ENCODE peak calls at places on chromosome 10, in six cellular contexts. One of them, this sample, is unnamed.
A peak's percentile ranks its signal among the peaks of the same experiment; 100 is the strongest.

GRCh38 chr10:22630229-22631174 is 83.9 kb downstream of the PIP4K2A start:
- DNase-seq in GM23248: peak; percentile 64
- DNase-seq in tibial nerve: no peak
- DNase-seq in stimulated activated naive B cell treated with anti-CD40 and anti-IgM and Interleukin-4, amounts not matched to agents 10 μg/mL and 1 μg/mL and 100 μg/mL, for 72 hours: peak; percentile 20
- DNase-seq in GM23338: no peak
- DNase-seq in C1 segment of cervical spinal cord: no peak
- DNase-seq in this sample: no peak

GRCh38 chr10:79222186-79222585 is 125.1 kb upstream of the PPIF start:
- DNase-seq in GM23338: no peak
- DNase-seq in tibial nerve: no peak
- DNase-seq in GM23248: no peak
- DNase-seq in stimulated activated naive B cell treated with anti-CD40 and anti-IgM and Interleukin-4, amounts not matched to agents 10 μg/mL and 1 μg/mL and 100 μg/mL, for 72 hours: no peak
- DNase-seq in C1 segment of cervical spinal cord: no peak
- DNase-seq in this sample: no peak

GRCh38 chr10:116097239-116097751 is 175.7 kb downstream of the GFRA1 start:
- DNase-seq in GM23338: no peak
- DNase-seq in tibial nerve: no peak
- DNase-seq in GM23248: no peak
- DNase-seq in C1 segment of cervical spinal cord: peak; percentile 21
- DNase-seq in stimulated activated naive B cell treated with anti-CD40 and anti-IgM and Interleukin-4, amounts not matched to agents 10 μg/mL and 1 μg/mL and 100 μg/mL, for 72 hours: no peak
- DNase-seq in this sample: no peak

GRCh38 chr10:123966896-123967231 is 75.3 kb upstream of the CPXM2 start:
- DNase-seq in GM23248: peak; percentile 35
- DNase-seq in stimulated activated naive B cell treated with anti-CD40 and anti-IgM and Interleukin-4, amounts not matched to agents 10 μg/mL and 1 μg/mL and 100 μg/mL, for 72 hours: no peak
- DNase-seq in C1 segment of cervical spinal cord: no peak
- DNase-seq in GM23338: no peak
- DNase-seq in tibial nerve: no peak
- DNase-seq in this sample: no peak

GRCh38 chr10:29998142-29998808 is 61.1 kb downstream of the JCAD start:
- DNase-seq in C1 segment of cervical spinal cord: peak; percentile 10
- DNase-seq in tibial nerve: peak; percentile 79
- DNase-seq in GM23248: peak; percentile 85
- DNase-seq in stimulated activated naive B cell treated with anti-CD40 and anti-IgM and Interleukin-4, amounts not matched to agents 10 μg/mL and 1 μg/mL and 100 μg/mL, for 72 hours: peak; percentile 65
- DNase-seq in GM23338: peak; percentile 87
- DNase-seq in this sample: peak; percentile 73

GRCh38 chr10:82572686-82573226 is 697.8 kb downstream of the NRG3 start:
- DNase-seq in stimulated activated naive B cell treated with anti-CD40 and anti-IgM and Interleukin-4, amounts not matched to agents 10 μg/mL and 1 μg/mL and 100 μg/mL, for 72 hours: no peak
- DNase-seq in GM23248: no peak
- DNase-seq in C1 segment of cervical spinal cord: no peak
- DNase-seq in tibial nerve: no peak
- DNase-seq in GM23338: no peak
- DNase-seq in this sample: no peak

GRCh38 chr10:47368431-47369180 is 15.5 kb downstream of the ZNF488 start:
- DNase-seq in GM23248: no peak
- DNase-seq in stimulated activated naive B cell treated with anti-CD40 and anti-IgM and Interleukin-4, amounts not matched to agents 10 μg/mL and 1 μg/mL and 100 μg/mL, for 72 hours: no peak
- DNase-seq in C1 segment of cervical spinal cord: no peak
- DNase-seq in tibial nerve: no peak
- DNase-seq in GM23338: no peak
- DNase-seq in this sample: no peak

GRCh38 chr10:132019366-132019765 is 37.6 kb upstream of the BNIP3 start:
- DNase-seq in C1 segment of cervical spinal cord: no peak
- DNase-seq in tibial nerve: no peak
- DNase-seq in GM23248: no peak
- DNase-seq in stimulated activated naive B cell treated with anti-CD40 and anti-IgM and Interleukin-4, amounts not matched to agents 10 μg/mL and 1 μg/mL and 100 μg/mL, for 72 hours: no peak
- DNase-seq in GM23338: no peak
- DNase-seq in this sample: no peak

GRCh38 chr10:124659380-124659779 is 84.8 kb downstream of the FAM53B start:
- DNase-seq in C1 segment of cervical spinal cord: no peak
- DNase-seq in GM23248: no peak
- DNase-seq in tibial nerve: no peak
- DNase-seq in GM23338: no peak
- DNase-seq in stimulated activated naive B cell treated with anti-CD40 and anti-IgM and Interleukin-4, amounts not matched to agents 10 μg/mL and 1 μg/mL and 100 μg/mL, for 72 hours: no peak
- DNase-seq in this sample: no peak

GRCh38 chr10:3902809-3903410 is 117.9 kb upstream of the KLF6 start:
- DNase-seq in stimulated activated naive B cell treated with anti-CD40 and anti-IgM and Interleukin-4, amounts not matched to agents 10 μg/mL and 1 μg/mL and 100 μg/mL, for 72 hours: no peak
- DNase-seq in C1 segment of cervical spinal cord: no peak
- DNase-seq in GM23248: peak; percentile 80
- DNase-seq in GM23338: no peak
- DNase-seq in tibial nerve: no peak
- DNase-seq in this sample: no peak

GRCh38 chr10:18472977-18473376 is 178.4 kb downstream of the NSUN6 start:
- DNase-seq in GM23338: peak; percentile 25
- DNase-seq in stimulated activated naive B cell treated with anti-CD40 and anti-IgM and Interleukin-4, amounts not matched to agents 10 μg/mL and 1 μg/mL and 100 μg/mL, for 72 hours: no peak
- DNase-seq in GM23248: no peak
- DNase-seq in tibial nerve: no peak
- DNase-seq in C1 segment of cervical spinal cord: no peak
- DNase-seq in this sample: no peak

GRCh38 chr10:58943234-58943633 is 233.2 kb upstream of the PHYHIPL start:
- DNase-seq in tibial nerve: no peak
- DNase-seq in C1 segment of cervical spinal cord: no peak
- DNase-seq in GM23338: no peak
- DNase-seq in GM23248: peak; percentile 63
- DNase-seq in stimulated activated naive B cell treated with anti-CD40 and anti-IgM and Interleukin-4, amounts not matched to agents 10 μg/mL and 1 μg/mL and 100 μg/mL, for 72 hours: no peak
- DNase-seq in this sample: no peak

GRCh38 chr10:68235591-68235990 is 3.7 kb upstream of the ATOH7 start:
- DNase-seq in C1 segment of cervical spinal cord: no peak
- DNase-seq in tibial nerve: no peak
- DNase-seq in GM23248: no peak
- DNase-seq in GM23338: no peak
- DNase-seq in stimulated activated naive B cell treated with anti-CD40 and anti-IgM and Interleukin-4, amounts not matched to agents 10 μg/mL and 1 μg/mL and 100 μg/mL, for 72 hours: no peak
- DNase-seq in this sample: no peak

GRCh38 chr10:124166431-124167125 is 73.2 kb upstream of the CHST15 start:
- DNase-seq in GM23338: no peak
- DNase-seq in C1 segment of cervical spinal cord: no peak
- DNase-seq in stimulated activated naive B cell treated with anti-CD40 and anti-IgM and Interleukin-4, amounts not matched to agents 10 μg/mL and 1 μg/mL and 100 μg/mL, for 72 hours: no peak
- DNase-seq in GM23248: no peak
- DNase-seq in tibial nerve: no peak
- DNase-seq in this sample: peak; percentile 8

GRCh38 chr10:56319386-56319785 is 41.7 kb downstream of the ZWINT start:
- DNase-seq in GM23248: no peak
- DNase-seq in stimulated activated naive B cell treated with anti-CD40 and anti-IgM and Interleukin-4, amounts not matched to agents 10 μg/mL and 1 μg/mL and 100 μg/mL, for 72 hours: no peak
- DNase-seq in tibial nerve: no peak
- DNase-seq in GM23338: no peak
- DNase-seq in C1 segment of cervical spinal cord: no peak
- DNase-seq in this sample: no peak

GRCh38 chr10:88042162-88043100 is 179.0 kb downstream of the PTEN start:
- DNase-seq in tibial nerve: peak; percentile 47
- DNase-seq in GM23338: peak; percentile 32
- DNase-seq in GM23248: peak; percentile 24
- DNase-seq in stimulated activated naive B cell treated with anti-CD40 and anti-IgM and Interleukin-4, amounts not matched to agents 10 μg/mL and 1 μg/mL and 100 μg/mL, for 72 hours: no peak
- DNase-seq in C1 segment of cervical spinal cord: no peak
- DNase-seq in this sample: peak; percentile 23

GRCh38 chr10:111498560-111498959 is 421.7 kb downstream of the ADRA2A start:
- DNase-seq in tibial nerve: no peak
- DNase-seq in stimulated activated naive B cell treated with anti-CD40 and anti-IgM and Interleukin-4, amounts not matched to agents 10 μg/mL and 1 μg/mL and 100 μg/mL, for 72 hours: no peak
- DNase-seq in GM23248: peak; percentile 41
- DNase-seq in GM23338: no peak
- DNase-seq in C1 segment of cervical spinal cord: no peak
- DNase-seq in this sample: no peak

GRCh38 chr10:13913890-13914289 is 327.1 kb downstream of the PRPF18 start:
- DNase-seq in tibial nerve: no peak
- DNase-seq in C1 segment of cervical spinal cord: peak; percentile 19
- DNase-seq in GM23248: no peak
- DNase-seq in stimulated activated naive B cell treated with anti-CD40 and anti-IgM and Interleukin-4, amounts not matched to agents 10 μg/mL and 1 μg/mL and 100 μg/mL, for 72 hours: no peak
- DNase-seq in GM23338: no peak
- DNase-seq in this sample: no peak

GRCh38 chr10:114246679-114247305 is 7.7 kb downstream of the VWA2 start:
- DNase-seq in GM23248: no peak
- DNase-seq in stimulated activated naive B cell treated with anti-CD40 and anti-IgM and Interleukin-4, amounts not matched to agents 10 μg/mL and 1 μg/mL and 100 μg/mL, for 72 hours: no peak
- DNase-seq in GM23338: no peak
- DNase-seq in tibial nerve: no peak
- DNase-seq in C1 segment of cervical spinal cord: no peak
- DNase-seq in this sample: no peak

GRCh38 chr10:121702351-121703320 is 104.4 kb upstream of the FGFR2 start:
- DNase-seq in GM23338: no peak
- DNase-seq in tibial nerve: no peak
- DNase-seq in GM23248: peak; percentile 72
- DNase-seq in C1 segment of cervical spinal cord: no peak
- DNase-seq in stimulated activated naive B cell treated with anti-CD40 and anti-IgM and Interleukin-4, amounts not matched to agents 10 μg/mL and 1 μg/mL and 100 μg/mL, for 72 hours: no peak
- DNase-seq in this sample: no peak

GRCh38 chr10:3783313-3783689 is 1.7 kb downstream of the KLF6 start:
- DNase-seq in GM23338: peak; percentile 69
- DNase-seq in tibial nerve: peak; percentile 53
- DNase-seq in C1 segment of cervical spinal cord: peak; percentile 72
- DNase-seq in stimulated activated naive B cell treated with anti-CD40 and anti-IgM and Interleukin-4, amounts not matched to agents 10 μg/mL and 1 μg/mL and 100 μg/mL, for 72 hours: peak; percentile 64
- DNase-seq in GM23248: peak; percentile 84
- DNase-seq in this sample: peak; percentile 76

GRCh38 chr10:47384148-47384921 is at the start of gene ZNF488:
- DNase-seq in tibial nerve: peak; percentile 63
- DNase-seq in stimulated activated naive B cell treated with anti-CD40 and anti-IgM and Interleukin-4, amounts not matched to agents 10 μg/mL and 1 μg/mL and 100 μg/mL, for 72 hours: peak; percentile 69
- DNase-seq in C1 segment of cervical spinal cord: peak; percentile 78
- DNase-seq in GM23338: peak; percentile 88
- DNase-seq in GM23248: peak; percentile 86
- DNase-seq in this sample: peak; percentile 72

GRCh38 chr10:52128056-52128683 is 185.9 kb upstream of the DKK1 start:
- DNase-seq in GM23248: no peak
- DNase-seq in stimulated activated naive B cell treated with anti-CD40 and anti-IgM and Interleukin-4, amounts not matched to agents 10 μg/mL and 1 μg/mL and 100 μg/mL, for 72 hours: no peak
- DNase-seq in GM23338: peak; percentile 41
- DNase-seq in tibial nerve: no peak
- DNase-seq in C1 segment of cervical spinal cord: no peak
- DNase-seq in this sample: no peak

GRCh38 chr10:30155401-30155800 is 96.0 kb upstream of the JCAD start:
- DNase-seq in stimulated activated naive B cell treated with anti-CD40 and anti-IgM and Interleukin-4, amounts not matched to agents 10 μg/mL and 1 μg/mL and 100 μg/mL, for 72 hours: no peak
- DNase-seq in GM23248: peak; percentile 41
- DNase-seq in C1 segment of cervical spinal cord: no peak
- DNase-seq in GM23338: no peak
- DNase-seq in tibial nerve: no peak
- DNase-seq in this sample: peak; percentile 36

GRCh38 chr10:102647433-102648268 is 3.4 kb downstream of the TRIM8 start:
- DNase-seq in tibial nerve: no peak
- DNase-seq in GM23248: peak; percentile 23
- DNase-seq in GM23338: no peak
- DNase-seq in C1 segment of cervical spinal cord: no peak
- DNase-seq in stimulated activated naive B cell treated with anti-CD40 and anti-IgM and Interleukin-4, amounts not matched to agents 10 μg/mL and 1 μg/mL and 100 μg/mL, for 72 hours: no peak
- DNase-seq in this sample: no peak

GRCh38 chr10:78752251-78752650 is 316.5 kb upstream of the ZMIZ1 start:
- DNase-seq in GM23338: no peak
- DNase-seq in stimulated activated naive B cell treated with anti-CD40 and anti-IgM and Interleukin-4, amounts not matched to agents 10 μg/mL and 1 μg/mL and 100 μg/mL, for 72 hours: no peak
- DNase-seq in tibial nerve: no peak
- DNase-seq in C1 segment of cervical spinal cord: no peak
- DNase-seq in GM23248: peak; percentile 47
- DNase-seq in this sample: no peak

GRCh38 chr10:86261933-86262665 is 104.5 kb downstream of the GRID1 start:
- DNase-seq in stimulated activated naive B cell treated with anti-CD40 and anti-IgM and Interleukin-4, amounts not matched to agents 10 μg/mL and 1 μg/mL and 100 μg/mL, for 72 hours: peak; percentile 16
- DNase-seq in C1 segment of cervical spinal cord: peak; percentile 30
- DNase-seq in tibial nerve: no peak
- DNase-seq in GM23338: peak; percentile 78
- DNase-seq in GM23248: peak; percentile 6
- DNase-seq in this sample: no peak

GRCh38 chr10:132790934-132791829 is 5.2 kb upstream of the NKX6-2 start:
- DNase-seq in C1 segment of cervical spinal cord: no peak
- DNase-seq in GM23248: no peak
- DNase-seq in GM23338: no peak
- DNase-seq in stimulated activated naive B cell treated with anti-CD40 and anti-IgM and Interleukin-4, amounts not matched to agents 10 μg/mL and 1 μg/mL and 100 μg/mL, for 72 hours: no peak
- DNase-seq in tibial nerve: no peak
- DNase-seq in this sample: no peak

GRCh38 chr10:31804416-31804815 is 124.2 kb downstream of the ARHGAP12 start:
- DNase-seq in tibial nerve: no peak
- DNase-seq in GM23248: peak; percentile 60
- DNase-seq in GM23338: no peak
- DNase-seq in stimulated activated naive B cell treated with anti-CD40 and anti-IgM and Interleukin-4, amounts not matched to agents 10 μg/mL and 1 μg/mL and 100 μg/mL, for 72 hours: no peak
- DNase-seq in C1 segment of cervical spinal cord: no peak
- DNase-seq in this sample: no peak

GRCh38 chr10:34707656-34708055 is 107.4 kb downstream of the PARD3 start:
- DNase-seq in stimulated activated naive B cell treated with anti-CD40 and anti-IgM and Interleukin-4, amounts not matched to agents 10 μg/mL and 1 μg/mL and 100 μg/mL, for 72 hours: no peak
- DNase-seq in tibial nerve: no peak
- DNase-seq in GM23338: no peak
- DNase-seq in C1 segment of cervical spinal cord: no peak
- DNase-seq in GM23248: no peak
- DNase-seq in this sample: no peak

GRCh38 chr10:47099445-47099844 is 188.2 kb downstream of the PTPN20 start:
- DNase-seq in GM23338: no peak
- DNase-seq in tibial nerve: no peak
- DNase-seq in GM23248: no peak
- DNase-seq in stimulated activated naive B cell treated with anti-CD40 and anti-IgM and Interleukin-4, amounts not matched to agents 10 μg/mL and 1 μg/mL and 100 μg/mL, for 72 hours: no peak
- DNase-seq in C1 segment of cervical spinal cord: no peak
- DNase-seq in this sample: no peak

GRCh38 chr10:126351021-126351420 is 37.3 kb downstream of the ADAM12 start:
- DNase-seq in C1 segment of cervical spinal cord: no peak
- DNase-seq in GM23338: no peak
- DNase-seq in stimulated activated naive B cell treated with anti-CD40 and anti-IgM and Interleukin-4, amounts not matched to agents 10 μg/mL and 1 μg/mL and 100 μg/mL, for 72 hours: no peak
- DNase-seq in tibial nerve: no peak
- DNase-seq in GM23248: no peak
- DNase-seq in this sample: no peak